ENCODE peak calls at places on chromosomes 7 and 10, in four cellular contexts. One of them, this sample, is unnamed. For H3K4me1, the result is how much of the 10 kb centered on the place peaks cover.

GRCh38 chr10:77159538-77160110 is 478.0 kb downstream of the KCNMA1 start:
- DNase-seq in heart right ventricle: no peak
- DNase-seq in aorta: no peak
- DNase-seq in ovary: no peak
- DNase-seq in this sample: no peak

GRCh38 chr10:119724630-119725549 is 960 bp upstream of the INPP5F start:
- DNase-seq in heart right ventricle: no peak
- DNase-seq in aorta: no peak
- DNase-seq in ovary: no peak
- DNase-seq in this sample: no peak

GRCh38 chr7:159125944-159126248 is 18.8 kb downstream of the VIPR2 start:
- DNase-seq in heart right ventricle: no peak
- DNase-seq in aorta: no peak
- DNase-seq in ovary: no peak
- DNase-seq in this sample: no peak

GRCh38 chr10:102610499-102610898 is 33.8 kb upstream of the TRIM8 start:
- DNase-seq in heart right ventricle: no peak
- DNase-seq in aorta: no peak
- DNase-seq in ovary: no peak
- DNase-seq in this sample: no peak

GRCh38 chr10:86684305-86684704 is 16.0 kb downstream of the LDB3 start:
- DNase-seq in heart right ventricle: peak
- DNase-seq in aorta: peak
- DNase-seq in ovary: peak
- DNase-seq in this sample: peak

GRCh38 chr10:126508535-126509040 is 120.3 kb upstream of the ADAM12 start:
- DNase-seq in heart right ventricle: no peak
- DNase-seq in aorta: no peak
- DNase-seq in ovary: no peak
- DNase-seq in this sample: no peak

GRCh38 chr7:99355098-99355497 is 19.4 kb upstream of the ARPC1B start:
- DNase-seq in heart right ventricle: no peak
- DNase-seq in aorta: no peak
- DNase-seq in ovary: no peak
- DNase-seq in this sample: no peak

GRCh38 chr10:16652154-16652553 is 130.5 kb upstream of the C1QL3 start:
- DNase-seq in heart right ventricle: no peak
- DNase-seq in aorta: no peak
- DNase-seq in ovary: no peak
- DNase-seq in this sample: no peak

GRCh38 chr7:8143151-8143874 is 118.7 kb downstream of the ICA1 start:
- DNase-seq in heart right ventricle: no peak
- DNase-seq in aorta: no peak
- DNase-seq in ovary: no peak
- DNase-seq in this sample: no peak

GRCh38 chr10:30562787-30563186 is 66.8 kb downstream of the LYZL2 start:
- DNase-seq in heart right ventricle: no peak
- DNase-seq in aorta: no peak
- DNase-seq in ovary: no peak
- DNase-seq in this sample: no peak

GRCh38 chr10:96306516-96306915 is 2.3 kb downstream of the DNTT start:
- DNase-seq in heart right ventricle: peak
- DNase-seq in aorta: peak
- DNase-seq in ovary: no peak
- DNase-seq in this sample: peak

GRCh38 chr10:60410970-60411369 is 21.3 kb upstream of the ANK3 start:
- DNase-seq in heart right ventricle: no peak
- DNase-seq in aorta: no peak
- DNase-seq in ovary: no peak
- DNase-seq in this sample: no peak

GRCh38 chr7:143284591-143285453 is at the start of gene TMEM139:
- DNase-seq in heart right ventricle: peak
- DNase-seq in aorta: no peak
- DNase-seq in ovary: no peak
- DNase-seq in this sample: peak

GRCh38 chr7:41942468-41943097 is 239.7 kb upstream of the INHBA start:
- DNase-seq in heart right ventricle: no peak
- DNase-seq in aorta: no peak
- DNase-seq in ovary: peak
- DNase-seq in this sample: peak

GRCh38 chr10:86286591-86287421 is 79.8 kb downstream of the GRID1 start:
- DNase-seq in heart right ventricle: no peak
- DNase-seq in aorta: no peak
- DNase-seq in ovary: no peak
- DNase-seq in this sample: no peak

GRCh38 chr10:10630281-10630680 is 387.4 kb upstream of the CELF2 start:
- DNase-seq in heart right ventricle: no peak
- DNase-seq in aorta: no peak
- DNase-seq in ovary: no peak
- DNase-seq in this sample: no peak

GRCh38 chr10:132910901-132911711 is 31.3 kb downstream of the CFAP46 start:
- DNase-seq in heart right ventricle: no peak
- DNase-seq in aorta: no peak
- DNase-seq in ovary: peak
- DNase-seq in this sample: peak

GRCh38 chr10:10044959-10045764 is 972.5 kb upstream of the CELF2 start:
- DNase-seq in heart right ventricle: no peak
- DNase-seq in aorta: no peak
- DNase-seq in ovary: no peak
- DNase-seq in this sample: no peak

GRCh38 chr7:68217426-68217825 is 1220.8 kb downstream of the TYW1 start:
- DNase-seq in heart right ventricle: no peak
- DNase-seq in aorta: no peak
- DNase-seq in ovary: no peak
- DNase-seq in this sample: no peak

GRCh38 chr10:114412907-114413386 is 8.6 kb upstream of the AFAP1L2 start:
- DNase-seq in heart right ventricle: no peak
- DNase-seq in aorta: peak
- DNase-seq in ovary: no peak
- DNase-seq in this sample: peak

GRCh38 chr10:79437111-79437814 is 8.2 kb downstream of the ZCCHC24 start:
- DNase-seq in heart right ventricle: no peak
- DNase-seq in aorta: no peak
- DNase-seq in ovary: peak
- DNase-seq in this sample: no peak

GRCh38 chr7:44288811-44289340 is 36.5 kb downstream of the CAMK2B start:
- DNase-seq in heart right ventricle: peak
- DNase-seq in aorta: peak
- DNase-seq in ovary: peak
- DNase-seq in this sample: peak

GRCh38 chr10:104342941-104343411 is 4.7 kb upstream of the ITPRIP start:
- DNase-seq in heart right ventricle: no peak
- DNase-seq in aorta: no peak
- DNase-seq in ovary: no peak
- DNase-seq in this sample: no peak

GRCh38 chr7:9200666-9201065 is 767.3 kb downstream of the NXPH1 start:
- DNase-seq in heart right ventricle: no peak
- DNase-seq in aorta: no peak
- DNase-seq in ovary: no peak
- DNase-seq in this sample: no peak

GRCh38 chr10:98587156-98587555 is 140.4 kb upstream of the HPS1 start:
- DNase-seq in heart right ventricle: no peak
- DNase-seq in aorta: no peak
- DNase-seq in ovary: no peak
- DNase-seq in this sample: no peak

GRCh38 chr7:49398730-49399129 is 374.7 kb upstream of the VWC2 start:
- DNase-seq in heart right ventricle: no peak
- DNase-seq in aorta: no peak
- DNase-seq in ovary: no peak
- DNase-seq in this sample: no peak

GRCh38 chr7:91628742-91629141 is 251.8 kb downstream of the MTERF1 start:
- DNase-seq in heart right ventricle: no peak
- DNase-seq in aorta: no peak
- DNase-seq in ovary: no peak
- DNase-seq in this sample: no peak

GRCh38 chr7:124857672-124858235 is 71.9 kb downstream of the POT1 start:
- DNase-seq in heart right ventricle: no peak
- DNase-seq in aorta: no peak
- DNase-seq in ovary: no peak
- DNase-seq in this sample: peak

GRCh38 chr10:89032141-89032814 is 41.7 kb downstream of the FAS start:
- DNase-seq in heart right ventricle: no peak
- DNase-seq in aorta: no peak
- DNase-seq in ovary: no peak
- DNase-seq in this sample: no peak

GRCh38 chr10:7258948-7259523 is 151.8 kb downstream of the SFMBT2 start:
- DNase-seq in heart right ventricle: peak
- DNase-seq in aorta: no peak
- DNase-seq in ovary: no peak
- DNase-seq in this sample: no peak

GRCh38 chr10:57338823-57339558 is 928.7 kb downstream of the IPMK start:
- DNase-seq in heart right ventricle: no peak
- DNase-seq in aorta: no peak
- DNase-seq in ovary: no peak
- DNase-seq in this sample: peak

GRCh38 chr10:58064714-58065528 is 202.8 kb downstream of the IPMK start:
- DNase-seq in heart right ventricle: no peak
- DNase-seq in aorta: no peak
- DNase-seq in ovary: no peak
- DNase-seq in this sample: no peak

GRCh38 chr7:155774947-155775346 is 37.3 kb downstream of the SHH start:
- DNase-seq in heart right ventricle: no peak
- DNase-seq in aorta: no peak
- DNase-seq in ovary: no peak
- DNase-seq in this sample: no peak

GRCh38 chr7:46215987-46216567 is 295.0 kb upstream of the IGFBP3 start:
- DNase-seq in heart right ventricle: peak
- DNase-seq in aorta: no peak
- DNase-seq in ovary: no peak
- DNase-seq in this sample: no peak

GRCh38 chr10:119616879-119617580 is 20.3 kb upstream of the TIAL1 start:
- DNase-seq in heart right ventricle: peak
- DNase-seq in aorta: no peak
- DNase-seq in ovary: peak
- DNase-seq in this sample: no peak

GRCh38 chr10:99917963-99918825 is 91.6 kb downstream of the DNMBP start:
- DNase-seq in heart right ventricle: no peak
- DNase-seq in aorta: peak
- DNase-seq in ovary: peak
- DNase-seq in this sample: no peak

GRCh38 chr10:108840944-108841343 is 1082.4 kb downstream of the XPNPEP1 start:
- DNase-seq in heart right ventricle: no peak
- DNase-seq in aorta: no peak
- DNase-seq in ovary: no peak
- DNase-seq in this sample: no peak

GRCh38 chr7:29987821-29988317 is 1.7 kb downstream of the SCRN1 start:
- DNase-seq in heart right ventricle: no peak
- DNase-seq in aorta: no peak
- DNase-seq in ovary: peak
- DNase-seq in this sample: no peak

GRCh38 chr10:119316729-119317097 is 109.3 kb downstream of the GRK5 start:
- DNase-seq in heart right ventricle: no peak
- DNase-seq in aorta: no peak
- DNase-seq in ovary: no peak
- DNase-seq in this sample: no peak

GRCh38 chr10:92291921-92292860 is 1.2 kb downstream of the MARCHF5 start:
- DNase-seq in heart right ventricle: peak
- DNase-seq in aorta: peak
- DNase-seq in ovary: peak
- DNase-seq in this sample: no peak

GRCh38 chr10:92291610-92291859 is 568 bp downstream of the MARCHF5 start:
- DNase-seq in heart right ventricle: no peak
- DNase-seq in aorta: no peak
- DNase-seq in ovary: no peak
- DNase-seq in this sample: no peak

GRCh38 chr10:92290837-92291609 is at the start of the genes CPEB3 and MARCHF5:
- DNase-seq in heart right ventricle: peak
- DNase-seq in aorta: peak
- DNase-seq in ovary: peak
- DNase-seq in this sample: peak

GRCh38 chr10:92290076-92290836 is 622 bp downstream of the CPEB3 start:
- DNase-seq in heart right ventricle: no peak
- DNase-seq in aorta: no peak
- DNase-seq in ovary: no peak
- DNase-seq in this sample: no peak
- H3K4me3 ChIP-seq in heart right ventricle: peak
- H3K4me3 ChIP-seq in aorta: peak
- H3K4me3 ChIP-seq in ovary: peak
- H3K4me3 ChIP-seq in this sample: peak

GRCh38 chr7:22584179-22584578 is 84.2 kb upstream of the STEAP1B start:
- DNase-seq in heart right ventricle: no peak
- DNase-seq in aorta: no peak
- DNase-seq in ovary: no peak
- DNase-seq in this sample: no peak

GRCh38 chr7:22579961-22580360 is 80.0 kb upstream of the STEAP1B start:
- DNase-seq in heart right ventricle: no peak
- DNase-seq in aorta: no peak
- DNase-seq in ovary: no peak
- DNase-seq in this sample: no peak

GRCh38 chr7:22581099-22581498 is 81.1 kb upstream of the STEAP1B start:
- DNase-seq in heart right ventricle: no peak
- DNase-seq in aorta: no peak
- DNase-seq in ovary: no peak
- DNase-seq in this sample: no peak

GRCh38 chr7:22586101-22586805 is 86.3 kb upstream of the STEAP1B start:
- DNase-seq in heart right ventricle: no peak
- DNase-seq in aorta: no peak
- DNase-seq in ovary: no peak
- DNase-seq in this sample: no peak

GRCh38 chr7:22582860-22583640 is 83.1 kb upstream of the STEAP1B start:
- DNase-seq in heart right ventricle: no peak
- DNase-seq in aorta: no peak
- DNase-seq in ovary: no peak
- DNase-seq in this sample: no peak
- H3K27ac ChIP-seq in heart right ventricle: no peak
- H3K27ac ChIP-seq in aorta: peak
- H3K27ac ChIP-seq in ovary: no peak
- H3K27ac ChIP-seq in this sample: peak

DNA sequence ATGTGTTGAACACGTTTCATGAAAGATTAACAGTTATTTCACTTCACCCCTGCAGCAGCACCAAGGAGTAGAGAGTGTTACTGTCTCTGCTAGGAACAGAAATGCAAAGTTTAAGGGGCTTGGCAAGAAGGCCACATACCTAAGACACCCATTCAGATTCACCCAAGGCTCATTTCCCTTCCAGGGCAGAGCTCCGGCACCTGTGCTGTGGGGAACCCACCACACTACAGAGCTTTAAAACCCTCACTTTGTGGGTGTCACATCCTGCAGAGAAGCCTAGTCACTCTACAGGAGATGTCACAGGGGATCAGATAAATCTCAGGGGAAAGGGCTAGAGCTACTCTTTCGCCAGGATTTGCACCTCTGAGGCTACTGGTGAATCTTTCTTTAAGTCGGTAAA is 176.1 kb upstream of the KLF6 start:
- DNase-seq in heart right ventricle: no peak
- DNase-seq in aorta: no peak
- DNase-seq in ovary: no peak
- DNase-seq in this sample: no peak
- H3K4me1 ChIP-seq in heart right ventricle: under half
- H3K4me1 ChIP-seq in aorta: under half
- H3K4me1 ChIP-seq in ovary: under half
- H3K4me1 ChIP-seq in this sample: under half

GRCh38 chr10:123743441-123744225 is 77.5 kb downstream of the GPR26 start:
- DNase-seq in heart right ventricle: no peak
- DNase-seq in aorta: no peak
- DNase-seq in ovary: no peak
- DNase-seq in this sample: no peak
- H3K4me3 ChIP-seq in heart right ventricle: no peak
- H3K4me3 ChIP-seq in aorta: no peak
- H3K4me3 ChIP-seq in ovary: no peak
- H3K4me3 ChIP-seq in this sample: no peak